ENCODE peak calls at places on chromosomes 4 and X, in five cellular contexts. E is pancreas; X is ELR; Y is effector CD4-positive, alpha-beta T cell; A is colonic mucosa. U is an unnamed sample.
A peak's percentile ranks its signal among the peaks of the same experiment; 100 is the strongest.

GRCh38 chr4:180926277-180926676 is 1316.9 kb upstream of the TENM3 start:
- DNase-seq in E (no peak), X (no peak), Y (no peak), A (no peak), U (no peak)

GRCh38 chrX:2587146-2587545 is 86.4 kb upstream of the DHRSX start:
- DNase-seq in E (no peak), X (no peak), Y (no peak), A (no peak), U (no peak)

GRCh38 chr4:151049430-151049884 is 34.4 kb upstream of the LRBA start:
- DNase-seq in E (no peak), X (no peak), Y (no peak), A (no peak), U (no peak)

GRCh38 chr4:157043131-157043530 is 32.8 kb upstream of the GLRB start:
- DNase-seq in E (no peak), X (peak; percentile 59), Y (no peak), A (no peak), U (peak; percentile 38)

GRCh38 chr4:84967292-84967651 is 782 bp upstream of the WDFY3 start:
- DNase-seq in E (no peak), X (peak; percentile 46), Y (no peak), A (peak; percentile 28), U (peak; percentile 70)

GRCh38 chr4:175246941-175247340 is 328.8 kb downstream of the ADAM29 start:
- DNase-seq in E (no peak), X (peak; percentile 9), Y (no peak), A (no peak), U (no peak)

GRCh38 chr4:15150636-15151432 is 148.6 kb downstream of the CPEB2 start:
- DNase-seq in E (no peak), X (no peak), Y (no peak), A (no peak), U (no peak)

GRCh38 chr4:6235012-6235411 is 34.6 kb upstream of the WFS1 start:
- DNase-seq in E (no peak), X (no peak), Y (no peak), A (no peak), U (no peak)

GRCh38 chr4:142128529-142128928 is 492.1 kb downstream of the IL15 start:
- DNase-seq in E (no peak), X (no peak), Y (no peak), A (no peak), U (peak; percentile 7)

GRCh38 chrX:434946-435345 is 48.2 kb upstream of the PPP2R3B start:
- DNase-seq in E (no peak), X (no peak), Y (no peak), A (no peak), U (no peak)

GRCh38 chrX:9318213-9318612 is 146.6 kb upstream of the TBL1X start:
- DNase-seq in E (no peak), X (no peak), Y (no peak), A (no peak), U (no peak)

GRCh38 chr4:152992027-152992426 is 55.9 kb downstream of the FHDC1 start:
- DNase-seq in E (no peak), X (no peak), Y (no peak), A (peak; percentile 33), U (no peak)

GRCh38 chr4:13844740-13845139 is 217.2 kb upstream of the BOD1L1 start:
- DNase-seq in E (no peak), X (no peak), Y (no peak), A (no peak), U (no peak)

GRCh38 chrX:71169586-71169985 is 24.9 kb downstream of the NLGN3 start:
- DNase-seq in E (peak; percentile 60), X (no peak), Y (no peak), A (no peak), U (no peak)

GRCh38 chr4:105520819-105521790 is 31.3 kb upstream of the ARHGEF38 start:
- DNase-seq in E (no peak), X (peak; percentile 62), Y (no peak), A (peak; percentile 60), U (peak; percentile 51)

GRCh38 chr4:1367230-1367935 is 20.4 kb downstream of the UVSSA start:
- DNase-seq in E (peak; percentile 61), X (no peak), Y (no peak), A (no peak), U (no peak)

GRCh38 chrX:120236676-120237460 is 13.7 kb upstream of the ZBTB33 start:
- DNase-seq in E (no peak), X (no peak), Y (no peak), A (no peak), U (no peak)

GRCh38 chrX:101462892-101463291 is 22.4 kb upstream of the ARMCX4 start:
- DNase-seq in E (no peak), X (peak; percentile 42), Y (no peak), A (no peak), U (peak; percentile 52)

GRCh38 chrX:154396948-154397887 is 959 bp upstream of the RPL10 start:
- DNase-seq in E (peak; percentile 94), X (peak; percentile 78), Y (no peak), A (peak; percentile 80), U (peak; percentile 81)

GRCh38 chr4:113394730-113395530 is 345.5 kb downstream of the ANK2 start:
- DNase-seq in E (no peak), X (peak; percentile 83), Y (peak; percentile 54), A (peak; percentile 77), U (peak; percentile 87)